ENCODE peak calls at places on chromosomes 11 and 22, in five cellular contexts. One of them, this sample, is unnamed.
A peak's percentile ranks its signal among the peaks of the same experiment; 100 is the strongest.

GRCh38 chr11:34075178-34075820 is 23.8 kb downstream of the CAPRIN1 start:
- DNase-seq in H1: no peak
- DNase-seq in H9: no peak
- DNase-seq in IMR-90: peak; percentile 77
- DNase-seq in mesenchymal stem cell: peak; percentile 66
- DNase-seq in this sample: no peak

GRCh38 chr11:804599-804964 is 449 bp downstream of the PIDD1 start:
- DNase-seq in IMR-90: no peak
- DNase-seq in H9: no peak
- DNase-seq in H1: no peak
- DNase-seq in mesenchymal stem cell: no peak
- DNase-seq in this sample: no peak

GRCh38 chr11:96259053-96259837 is 83.8 kb downstream of the MAML2 start:
- DNase-seq in H1: no peak
- DNase-seq in mesenchymal stem cell: peak; percentile 79
- DNase-seq in H9: no peak
- DNase-seq in IMR-90: peak; percentile 86
- DNase-seq in this sample: no peak

GRCh38 chr11:66692446-66692845 is 14.8 kb upstream of the RBM4B start:
- DNase-seq in H1: no peak
- DNase-seq in mesenchymal stem cell: no peak
- DNase-seq in H9: no peak
- DNase-seq in IMR-90: no peak
- DNase-seq in this sample: no peak

GRCh38 chr11:21321530-21321929 is 652.1 kb downstream of the NELL1 start:
- DNase-seq in H1: no peak
- DNase-seq in mesenchymal stem cell: no peak
- DNase-seq in H9: no peak
- DNase-seq in IMR-90: no peak
- DNase-seq in this sample: no peak

GRCh38 chr11:70456921-70457532 is 58.7 kb downstream of the CTTN start:
- DNase-seq in H1: no peak
- DNase-seq in mesenchymal stem cell: peak; percentile 68
- DNase-seq in H9: no peak
- DNase-seq in IMR-90: peak; percentile 31
- DNase-seq in this sample: no peak

GRCh38 chr22:43535741-43536140 is 123.9 kb downstream of the MPPED1 start:
- DNase-seq in H1: no peak
- DNase-seq in IMR-90: no peak
- DNase-seq in H9: no peak
- DNase-seq in mesenchymal stem cell: no peak
- DNase-seq in this sample: no peak

GRCh38 chr11:116499396-116500001 is 273.3 kb downstream of the BUD13 start:
- DNase-seq in mesenchymal stem cell: peak; percentile 12
- DNase-seq in H9: peak; percentile 95
- DNase-seq in IMR-90: peak; percentile 22
- DNase-seq in H1: peak; percentile 87
- DNase-seq in this sample: peak; percentile 90

GRCh38 chr11:46272816-46273427 is 4.5 kb upstream of the CREB3L1 start:
- DNase-seq in IMR-90: peak; percentile 76
- DNase-seq in H9: no peak
- DNase-seq in mesenchymal stem cell: peak; percentile 65
- DNase-seq in H1: no peak
- DNase-seq in this sample: no peak

GRCh38 chr11:124970925-124971324 is 16.9 kb downstream of the CCDC15 start:
- DNase-seq in mesenchymal stem cell: peak; percentile 45
- DNase-seq in H1: no peak
- DNase-seq in IMR-90: peak; percentile 35
- DNase-seq in H9: peak; percentile 45
- DNase-seq in this sample: no peak

GRCh38 chr22:18057568-18058209 is 20.1 kb upstream of the PEX26 start:
- DNase-seq in H9: no peak
- DNase-seq in IMR-90: peak; percentile 100
- DNase-seq in mesenchymal stem cell: peak; percentile 93
- DNase-seq in H1: no peak
- DNase-seq in this sample: no peak

GRCh38 chr11:27934830-27935145 is 173.2 kb downstream of the KIF18A start:
- DNase-seq in mesenchymal stem cell: peak; percentile 97
- DNase-seq in IMR-90: peak; percentile 98
- DNase-seq in H9: no peak
- DNase-seq in H1: no peak
- DNase-seq in this sample: no peak

GRCh38 chr11:28242596-28242995 is 134.4 kb downstream of the METTL15 start:
- DNase-seq in H9: no peak
- DNase-seq in IMR-90: no peak
- DNase-seq in H1: no peak
- DNase-seq in mesenchymal stem cell: no peak
- DNase-seq in this sample: no peak

GRCh38 chr11:125957623-125958330 is 11.9 kb downstream of the VSIG10L2 start:
- DNase-seq in H9: no peak
- DNase-seq in IMR-90: no peak
- DNase-seq in H1: no peak
- DNase-seq in mesenchymal stem cell: no peak
- DNase-seq in this sample: no peak

GRCh38 chr11:2578934-2579280 is 120.9 kb downstream of the KCNQ1OT1 start:
- DNase-seq in mesenchymal stem cell: no peak
- DNase-seq in H9: no peak
- DNase-seq in H1: no peak
- DNase-seq in IMR-90: no peak
- DNase-seq in this sample: no peak

GRCh38 chr11:72684236-72684912 is 10.2 kb upstream of the PDE2A start:
- DNase-seq in IMR-90: peak; percentile 57
- DNase-seq in H9: peak; percentile 71
- DNase-seq in mesenchymal stem cell: peak; percentile 76
- DNase-seq in H1: no peak
- DNase-seq in this sample: no peak

GRCh38 chr22:40410272-40410671 is 39.9 kb downstream of the SGSM3 start:
- DNase-seq in IMR-90: no peak
- DNase-seq in mesenchymal stem cell: no peak
- DNase-seq in H1: no peak
- DNase-seq in H9: no peak
- DNase-seq in this sample: no peak

GRCh38 chr11:125448136-125448535 is 47.9 kb downstream of the FEZ1 start:
- DNase-seq in H9: no peak
- DNase-seq in IMR-90: peak; percentile 75
- DNase-seq in H1: no peak
- DNase-seq in mesenchymal stem cell: no peak
- DNase-seq in this sample: no peak

GRCh38 chr11:21364866-21365624 is 695.7 kb downstream of the NELL1 start:
- DNase-seq in IMR-90: no peak
- DNase-seq in H1: no peak
- DNase-seq in mesenchymal stem cell: no peak
- DNase-seq in H9: no peak
- DNase-seq in this sample: no peak

GRCh38 chr11:34501962-34502361 is 11.6 kb downstream of the ELF5 start:
- DNase-seq in H9: no peak
- DNase-seq in H1: no peak
- DNase-seq in mesenchymal stem cell: no peak
- DNase-seq in IMR-90: no peak
- DNase-seq in this sample: no peak

GRCh38 chr11:88375927-88376470 is 38.5 kb upstream of the CTSC start:
- DNase-seq in IMR-90: no peak
- DNase-seq in H1: no peak
- DNase-seq in H9: no peak
- DNase-seq in mesenchymal stem cell: no peak
- DNase-seq in this sample: no peak

GRCh38 chr11:17405232-17406005 is 17.0 kb upstream of the KCNJ11 start:
- DNase-seq in IMR-90: peak; percentile 7
- DNase-seq in mesenchymal stem cell: peak; percentile 70
- DNase-seq in H1: no peak
- DNase-seq in H9: peak; percentile 54
- DNase-seq in this sample: no peak

GRCh38 chr22:22988150-22988549 is 82.2 kb upstream of the GNAZ start:
- DNase-seq in mesenchymal stem cell: no peak
- DNase-seq in H9: no peak
- DNase-seq in IMR-90: no peak
- DNase-seq in H1: no peak
- DNase-seq in this sample: no peak

GRCh38 chr22:23204541-23205157 is 24.3 kb downstream of the BCR start:
- DNase-seq in H9: no peak
- DNase-seq in IMR-90: no peak
- DNase-seq in H1: no peak
- DNase-seq in mesenchymal stem cell: no peak
- DNase-seq in this sample: no peak

GRCh38 chr11:111978028-111978771 is 41.1 kb downstream of the DIXDC1 start:
- DNase-seq in H9: peak; percentile 86
- DNase-seq in IMR-90: peak; percentile 64
- DNase-seq in H1: peak; percentile 50
- DNase-seq in mesenchymal stem cell: peak; percentile 83
- DNase-seq in this sample: peak; percentile 57

GRCh38 chr11:75350743-75351540 is 519 bp downstream of the ARRB1 start:
- DNase-seq in mesenchymal stem cell: peak; percentile 64
- DNase-seq in H1: no peak
- DNase-seq in IMR-90: peak; percentile 46
- DNase-seq in H9: peak; percentile 70
- DNase-seq in this sample: no peak
- H4K8ac ChIP-seq in mesenchymal stem cell: peak overlapping the region; percentile 94
- H4K8ac ChIP-seq in H1: peak overlapping the region; percentile 20
- H4K8ac ChIP-seq in IMR-90: no peak overlapping the region
- H4K8ac ChIP-seq in H9: no peak overlapping the region
- H4K8ac ChIP-seq in this sample: no peak overlapping the region

DNA sequence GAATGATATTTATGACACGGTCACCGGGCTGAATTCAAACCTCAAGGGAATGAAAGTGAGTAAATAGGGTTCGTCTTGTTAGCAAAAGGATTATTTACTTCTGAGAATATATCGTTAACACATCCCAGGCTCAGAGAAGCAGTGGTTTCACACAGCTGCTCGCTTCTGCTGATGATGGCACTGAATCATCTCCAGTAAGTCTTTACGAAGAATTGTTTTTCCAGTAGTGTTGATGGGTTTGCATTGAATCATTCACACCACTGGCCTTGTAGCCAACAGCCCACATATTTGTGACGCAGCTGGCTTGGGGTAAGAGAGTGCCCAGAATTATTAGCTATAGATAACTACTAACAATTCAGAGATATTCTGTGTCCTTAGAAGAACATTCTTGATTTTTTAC is 236.3 kb downstream of the CADM1 start:
- DNase-seq in H9: no peak
- DNase-seq in IMR-90: no peak
- DNase-seq in H1: no peak
- DNase-seq in mesenchymal stem cell: no peak
- DNase-seq in this sample: no peak
- H2AFZ ChIP-seq in H9: no peak overlapping the region
- H2AFZ ChIP-seq in IMR-90: no peak overlapping the region
- H2AFZ ChIP-seq in H1: no peak overlapping the region
- H2AFZ ChIP-seq in mesenchymal stem cell: no peak overlapping the region
- H2AFZ ChIP-seq in this sample: no peak overlapping the region

GRCh38 chr11:110356769-110357671 is 60.6 kb upstream of the RDX start:
- DNase-seq in H9: no peak
- DNase-seq in H1: no peak
- DNase-seq in mesenchymal stem cell: peak; percentile 57
- DNase-seq in IMR-90: peak; percentile 29
- DNase-seq in this sample: no peak
- H2BK15ac ChIP-seq in H9: no peak overlapping the region
- H2BK15ac ChIP-seq in H1: no peak overlapping the region
- H2BK15ac ChIP-seq in mesenchymal stem cell: no peak overlapping the region
- H2BK15ac ChIP-seq in IMR-90: no peak overlapping the region
- H2BK15ac ChIP-seq in this sample: no peak overlapping the region

GRCh38 chr11:32435511-32435946 is at the start of gene WT1:
- DNase-seq in mesenchymal stem cell: no peak
- DNase-seq in IMR-90: no peak
- DNase-seq in H1: no peak
- DNase-seq in H9: peak; percentile 82
- DNase-seq in this sample: no peak
- H4K8ac ChIP-seq in mesenchymal stem cell: no peak within 1 kb of the TSS
- H4K8ac ChIP-seq in IMR-90: no peak within 1 kb of the TSS
- H4K8ac ChIP-seq in H1: peak within 1 kb of the TSS; percentile 53
- H4K8ac ChIP-seq in H9: no peak within 1 kb of the TSS
- H4K8ac ChIP-seq in this sample: no peak within 1 kb of the TSS

DNA sequence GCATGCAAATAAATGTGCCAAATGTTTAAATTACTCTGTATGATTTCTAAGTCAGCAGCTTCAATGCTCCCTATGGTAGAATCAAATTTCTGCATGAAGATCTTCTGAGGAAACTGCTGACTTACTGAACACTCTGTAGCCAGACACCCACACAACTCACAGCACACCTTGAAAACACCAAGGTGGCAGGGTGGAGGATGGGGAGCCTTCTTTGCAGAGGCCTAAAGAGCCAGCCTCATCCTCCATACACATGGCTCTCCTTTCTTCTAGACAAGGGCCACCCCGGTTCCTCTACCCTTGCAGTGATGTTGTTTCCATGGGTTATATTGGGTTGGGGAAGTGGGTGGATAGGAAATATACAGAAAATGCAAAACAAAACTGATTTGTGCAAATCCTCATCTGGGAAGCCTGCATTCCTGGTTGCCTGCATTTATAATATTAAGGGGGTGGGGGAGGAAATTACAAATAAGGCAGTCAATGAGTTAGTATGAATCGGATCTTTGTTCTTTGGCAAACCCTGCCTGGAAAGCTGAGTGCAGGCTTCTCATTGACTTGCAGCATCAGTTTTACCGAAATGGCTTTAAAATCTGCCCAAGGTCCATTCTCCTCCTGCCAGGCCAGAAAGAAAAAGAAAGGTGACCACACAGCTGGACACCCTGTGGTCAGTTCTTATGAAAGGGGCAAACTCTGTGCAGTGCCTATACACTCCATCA is 15.8 kb upstream of the ETS1 start:
- DNase-seq in mesenchymal stem cell: no peak
- DNase-seq in IMR-90: no peak
- DNase-seq in H1: no peak
- DNase-seq in H9: no peak
- DNase-seq in this sample: no peak
- H2AFZ ChIP-seq in mesenchymal stem cell: no peak overlapping the region
- H2AFZ ChIP-seq in IMR-90: no peak overlapping the region
- H2AFZ ChIP-seq in H1: no peak overlapping the region
- H2AFZ ChIP-seq in H9: no peak overlapping the region
- H2AFZ ChIP-seq in this sample: no peak overlapping the region